ENCODE peak calls at places on chromosomes 6 and 20, in four cellular contexts. One of them, this sample, is unnamed.

GRCh38 chr20:20462185-20462584 is 94.3 kb downstream of the INSM1 start:
- DNase-seq in GM23248: no peak
- DNase-seq in left ventricle myocardium inferior: no peak
- DNase-seq in AG20443: no peak
- DNase-seq in this sample: no peak

GRCh38 chr20:2507875-2508630 is 662 bp downstream of the ZNF343 start:
- DNase-seq in GM23248: peak; percentile 62
- DNase-seq in AG20443: peak; percentile 72
- DNase-seq in left ventricle myocardium inferior: peak; percentile 25
- DNase-seq in this sample: peak; percentile 30

GRCh38 chr20:59424976-59425375 is 124.6 kb downstream of the EDN3 start:
- DNase-seq in AG20443: no peak
- DNase-seq in left ventricle myocardium inferior: no peak
- DNase-seq in GM23248: no peak
- DNase-seq in this sample: no peak

GRCh38 chr6:15464211-15464725 is 198.6 kb downstream of the DTNBP1 start:
- DNase-seq in AG20443: peak; percentile 24
- DNase-seq in left ventricle myocardium inferior: no peak
- DNase-seq in GM23248: no peak
- DNase-seq in this sample: no peak

GRCh38 chr6:39298061-39298460 is 16.2 kb downstream of the KCNK17 start:
- DNase-seq in AG20443: no peak
- DNase-seq in GM23248: no peak
- DNase-seq in left ventricle myocardium inferior: no peak
- DNase-seq in this sample: no peak

GRCh38 chr6:97282238-97282725 is 734 bp downstream of the MMS22L start:
- DNase-seq in AG20443: peak; percentile 21
- DNase-seq in left ventricle myocardium inferior: no peak
- DNase-seq in GM23248: peak; percentile 38
- DNase-seq in this sample: no peak

GRCh38 chr6:50030350-50030749 is 8.6 kb upstream of the DEFB110 start:
- DNase-seq in left ventricle myocardium inferior: no peak
- DNase-seq in GM23248: no peak
- DNase-seq in AG20443: no peak
- DNase-seq in this sample: no peak

GRCh38 chr6:45350186-45350585 is 22.1 kb downstream of the RUNX2 start:
- DNase-seq in AG20443: no peak
- DNase-seq in left ventricle myocardium inferior: no peak
- DNase-seq in GM23248: no peak
- DNase-seq in this sample: no peak

GRCh38 chr20:43388267-43389081 is 69.2 kb upstream of the SRSF6 start:
- DNase-seq in GM23248: peak; percentile 96
- DNase-seq in left ventricle myocardium inferior: peak; percentile 81
- DNase-seq in AG20443: peak; percentile 67
- DNase-seq in this sample: peak; percentile 86

GRCh38 chr6:88449770-88450169 is 283.6 kb upstream of the CNR1 start:
- DNase-seq in AG20443: no peak
- DNase-seq in GM23248: no peak
- DNase-seq in left ventricle myocardium inferior: no peak
- DNase-seq in this sample: no peak

GRCh38 chr6:52696418-52696817 is 25.5 kb downstream of the TMEM14A start:
- DNase-seq in left ventricle myocardium inferior: no peak
- DNase-seq in GM23248: no peak
- DNase-seq in AG20443: no peak
- DNase-seq in this sample: no peak

GRCh38 chr6:72267470-72267869 is 354.4 kb upstream of the KCNQ5 start:
- DNase-seq in left ventricle myocardium inferior: no peak
- DNase-seq in GM23248: no peak
- DNase-seq in AG20443: no peak
- DNase-seq in this sample: no peak

GRCh38 chr6:7107578-7108195 is at the start of gene RREB1:
- DNase-seq in AG20443: peak; percentile 81
- DNase-seq in GM23248: peak; percentile 87
- DNase-seq in left ventricle myocardium inferior: peak; percentile 57
- DNase-seq in this sample: peak; percentile 71